ENCODE peak calls at places on chromosome 15, in five cellular contexts. One of them, this sample, is unnamed.

GRCh38 chr15:66004618-66005262 is 135.4 kb downstream of the RAB11A start:
- DNase-seq in ovary: no peak
- DNase-seq in OCI-LY7: peak
- DNase-seq in lower leg skin: no peak
- DNase-seq in SK-N-SH: no peak
- DNase-seq in this sample: no peak

GRCh38 chr15:77419050-77419835 is 661 bp downstream of the PEAK1 start:
- DNase-seq in lower leg skin: no peak
- DNase-seq in ovary: peak
- DNase-seq in OCI-LY7: no peak
- DNase-seq in SK-N-SH: peak
- DNase-seq in this sample: peak

GRCh38 chr15:45457215-45457614 is 65.3 kb downstream of the SLC30A4 start:
- DNase-seq in SK-N-SH: no peak
- DNase-seq in lower leg skin: no peak
- DNase-seq in OCI-LY7: no peak
- DNase-seq in ovary: no peak
- DNase-seq in this sample: no peak

GRCh38 chr15:66356069-66356358 is 471 bp downstream of the TIPIN start:
- DNase-seq in lower leg skin: no peak
- DNase-seq in OCI-LY7: no peak
- DNase-seq in ovary: no peak
- DNase-seq in SK-N-SH: no peak
- DNase-seq in this sample: peak

GRCh38 chr15:96352594-96353377 is 22.3 kb downstream of the NR2F2 start:
- DNase-seq in OCI-LY7: no peak
- DNase-seq in lower leg skin: no peak
- DNase-seq in ovary: no peak
- DNase-seq in SK-N-SH: no peak
- DNase-seq in this sample: peak

GRCh38 chr15:41562784-41563198 is 3.8 kb downstream of the TYRO3 start:
- DNase-seq in OCI-LY7: no peak
- DNase-seq in ovary: peak
- DNase-seq in SK-N-SH: no peak
- DNase-seq in lower leg skin: no peak
- DNase-seq in this sample: no peak

GRCh38 chr15:100714749-100715342 is 112.5 kb downstream of the ASB7 start:
- DNase-seq in ovary: no peak
- DNase-seq in OCI-LY7: no peak
- DNase-seq in SK-N-SH: no peak
- DNase-seq in lower leg skin: no peak
- DNase-seq in this sample: no peak

GRCh38 chr15:76393614-76394013 is 57.0 kb downstream of the ISL2 start:
- DNase-seq in OCI-LY7: no peak
- DNase-seq in ovary: peak
- DNase-seq in lower leg skin: no peak
- DNase-seq in SK-N-SH: peak
- DNase-seq in this sample: peak

GRCh38 chr15:86317379-86317745 is 237.7 kb downstream of the AGBL1 start:
- DNase-seq in OCI-LY7: no peak
- DNase-seq in ovary: no peak
- DNase-seq in SK-N-SH: no peak
- DNase-seq in lower leg skin: no peak
- DNase-seq in this sample: no peak

GRCh38 chr15:59190291-59190690 is 16.4 kb upstream of the LDHAL6B start:
- DNase-seq in OCI-LY7: no peak
- DNase-seq in ovary: no peak
- DNase-seq in lower leg skin: no peak
- DNase-seq in SK-N-SH: no peak
- DNase-seq in this sample: no peak

GRCh38 chr15:98561169-98561941 is 87.0 kb upstream of the IGF1R start:
- DNase-seq in OCI-LY7: no peak
- DNase-seq in lower leg skin: no peak
- DNase-seq in ovary: no peak
- DNase-seq in SK-N-SH: no peak
- DNase-seq in this sample: no peak

GRCh38 chr15:78880242-78880533 is 7.5 kb downstream of the MORF4L1 start:
- DNase-seq in SK-N-SH: no peak
- DNase-seq in lower leg skin: no peak
- DNase-seq in ovary: no peak
- DNase-seq in OCI-LY7: no peak
- DNase-seq in this sample: no peak

GRCh38 chr15:100711479-100712130 is 109.2 kb downstream of the ASB7 start:
- DNase-seq in OCI-LY7: no peak
- DNase-seq in lower leg skin: no peak
- DNase-seq in ovary: no peak
- DNase-seq in SK-N-SH: no peak
- DNase-seq in this sample: peak

GRCh38 chr15:71567173-71567572 is 243.2 kb upstream of the NR2E3 start:
- DNase-seq in SK-N-SH: no peak
- DNase-seq in lower leg skin: no peak
- DNase-seq in OCI-LY7: no peak
- DNase-seq in ovary: no peak
- DNase-seq in this sample: no peak

GRCh38 chr15:40266828-40267304 is 16.0 kb downstream of the ANKRD63 start:
- DNase-seq in OCI-LY7: no peak
- DNase-seq in ovary: peak
- DNase-seq in SK-N-SH: no peak
- DNase-seq in lower leg skin: peak
- DNase-seq in this sample: peak

GRCh38 chr15:35693286-35693685 is 147.3 kb upstream of the DPH6 start:
- DNase-seq in SK-N-SH: no peak
- DNase-seq in lower leg skin: no peak
- DNase-seq in OCI-LY7: no peak
- DNase-seq in ovary: no peak
- DNase-seq in this sample: no peak

GRCh38 chr15:36208868-36209582 is 370.4 kb upstream of the CDIN1 start:
- DNase-seq in SK-N-SH: no peak
- DNase-seq in ovary: no peak
- DNase-seq in lower leg skin: no peak
- DNase-seq in OCI-LY7: no peak
- DNase-seq in this sample: no peak

GRCh38 chr15:58448906-58449305 is 17.1 kb downstream of the LIPC start:
- DNase-seq in SK-N-SH: no peak
- DNase-seq in OCI-LY7: no peak
- DNase-seq in ovary: no peak
- DNase-seq in lower leg skin: no peak
- DNase-seq in this sample: no peak

GRCh38 chr15:56964182-56964581 is 45.7 kb downstream of the TCF12 start:
- DNase-seq in lower leg skin: no peak
- DNase-seq in OCI-LY7: no peak
- DNase-seq in SK-N-SH: no peak
- DNase-seq in ovary: no peak
- DNase-seq in this sample: no peak

GRCh38 chr15:88275804-88276203 is 19.3 kb upstream of the NTRK3 start:
- DNase-seq in OCI-LY7: no peak
- DNase-seq in ovary: no peak
- DNase-seq in lower leg skin: no peak
- DNase-seq in SK-N-SH: no peak
- DNase-seq in this sample: no peak

GRCh38 chr15:53102483-53102882 is 312.3 kb upstream of the ONECUT1 start:
- DNase-seq in lower leg skin: no peak
- DNase-seq in SK-N-SH: no peak
- DNase-seq in OCI-LY7: no peak
- DNase-seq in ovary: no peak
- DNase-seq in this sample: no peak

GRCh38 chr15:77406846-77407245 is 13.1 kb downstream of the PEAK1 start:
- DNase-seq in SK-N-SH: no peak
- DNase-seq in OCI-LY7: no peak
- DNase-seq in ovary: no peak
- DNase-seq in lower leg skin: no peak
- DNase-seq in this sample: no peak

GRCh38 chr15:72593838-72594237 is 60.7 kb upstream of the GOLGA6B start:
- DNase-seq in ovary: no peak
- DNase-seq in SK-N-SH: no peak
- DNase-seq in lower leg skin: no peak
- DNase-seq in OCI-LY7: no peak
- DNase-seq in this sample: no peak

GRCh38 chr15:70426065-70426821 is 328.5 kb upstream of the TLE3 start:
- DNase-seq in OCI-LY7: no peak
- DNase-seq in lower leg skin: no peak
- DNase-seq in SK-N-SH: no peak
- DNase-seq in ovary: no peak
- DNase-seq in this sample: peak

GRCh38 chr15:68051109-68051508 is 3.0 kb upstream of the PIAS1 start:
- DNase-seq in SK-N-SH: no peak
- DNase-seq in ovary: no peak
- DNase-seq in lower leg skin: no peak
- DNase-seq in OCI-LY7: no peak
- DNase-seq in this sample: no peak

GRCh38 chr15:44397869-44398268 is 29.6 kb upstream of the CTDSPL2 start:
- DNase-seq in ovary: no peak
- DNase-seq in SK-N-SH: no peak
- DNase-seq in OCI-LY7: no peak
- DNase-seq in lower leg skin: no peak
- DNase-seq in this sample: no peak

GRCh38 chr15:60798821-60799220 is 319.9 kb upstream of the ICE2 start:
- DNase-seq in OCI-LY7: no peak
- DNase-seq in ovary: no peak
- DNase-seq in SK-N-SH: no peak
- DNase-seq in lower leg skin: no peak
- DNase-seq in this sample: peak

GRCh38 chr15:48693474-48693873 is 48.0 kb upstream of the FBN1 start:
- DNase-seq in lower leg skin: no peak
- DNase-seq in OCI-LY7: no peak
- DNase-seq in SK-N-SH: no peak
- DNase-seq in ovary: no peak
- DNase-seq in this sample: peak

GRCh38 chr15:52678036-52678467 is 1.1 kb downstream of the ATOSA start:
- DNase-seq in OCI-LY7: peak
- DNase-seq in lower leg skin: peak
- DNase-seq in SK-N-SH: peak
- DNase-seq in ovary: peak
- DNase-seq in this sample: peak

GRCh38 chr15:40092416-40093223 is 16.1 kb downstream of the BMF start:
- DNase-seq in SK-N-SH: peak
- DNase-seq in lower leg skin: peak
- DNase-seq in OCI-LY7: no peak
- DNase-seq in ovary: peak
- DNase-seq in this sample: peak

GRCh38 chr15:90174140-90174891 is 26.8 kb upstream of the SEMA4B start:
- DNase-seq in SK-N-SH: peak
- DNase-seq in OCI-LY7: no peak
- DNase-seq in ovary: peak
- DNase-seq in lower leg skin: peak
- DNase-seq in this sample: peak

DNA sequence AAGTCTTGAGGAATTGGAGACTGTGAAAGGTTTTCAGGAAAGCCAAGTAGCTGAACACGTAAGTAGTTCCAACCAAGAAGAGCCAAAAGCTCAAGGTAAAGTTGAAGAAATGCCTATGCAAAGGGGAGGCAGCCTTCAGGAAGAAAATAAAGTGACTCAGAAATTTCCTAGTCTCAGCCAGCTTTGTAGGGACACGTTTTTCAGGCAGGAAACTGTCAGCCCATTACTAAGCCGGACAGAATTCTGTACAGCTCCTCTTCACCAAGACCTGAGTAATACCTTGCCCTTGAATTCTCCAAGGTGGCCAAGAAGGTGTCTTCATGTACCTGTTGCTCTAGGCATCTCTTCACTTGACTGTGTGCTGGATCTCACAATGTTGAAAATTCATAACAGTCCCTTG is 48.6 kb downstream of the CDAN1 start:
- DNase-seq in lower leg skin: no peak
- DNase-seq in SK-N-SH: no peak
- DNase-seq in OCI-LY7: no peak
- DNase-seq in ovary: no peak
- DNase-seq in this sample: no peak
- TF ChIP-seq CTCF in lower leg skin: no peak
- TF ChIP-seq CTCF in SK-N-SH: no peak
- TF ChIP-seq CTCF in OCI-LY7: no peak
- TF ChIP-seq CTCF in ovary: no peak
- TF ChIP-seq CTCF in this sample: no peak

GRCh38 chr15:82414536-82415191 is 15.0 kb upstream of the GOLGA6L9 start:
- DNase-seq in SK-N-SH: no peak
- DNase-seq in lower leg skin: no peak
- DNase-seq in ovary: no peak
- DNase-seq in OCI-LY7: no peak
- DNase-seq in this sample: no peak
- TF ChIP-seq CTCF in SK-N-SH: no peak
- TF ChIP-seq CTCF in lower leg skin: no peak
- TF ChIP-seq CTCF in ovary: no peak
- TF ChIP-seq CTCF in OCI-LY7: no peak
- TF ChIP-seq CTCF in this sample: no peak

GRCh38 chr15:81216411-81216810 is 19.7 kb downstream of the IL16 start:
- DNase-seq in ovary: no peak
- DNase-seq in SK-N-SH: no peak
- DNase-seq in OCI-LY7: no peak
- DNase-seq in lower leg skin: no peak
- DNase-seq in this sample: no peak
- TF ChIP-seq CTCF in ovary: no peak
- TF ChIP-seq CTCF in SK-N-SH: no peak
- TF ChIP-seq CTCF in OCI-LY7: no peak
- TF ChIP-seq CTCF in lower leg skin: no peak
- TF ChIP-seq CTCF in this sample: no peak

GRCh38 chr15:74784426-74784825 is 2.5 kb downstream of the CSK start:
- DNase-seq in OCI-LY7: peak
- DNase-seq in SK-N-SH: no peak
- DNase-seq in ovary: no peak
- DNase-seq in lower leg skin: no peak
- DNase-seq in this sample: no peak
- TF ChIP-seq CTCF in OCI-LY7: peak
- TF ChIP-seq CTCF in SK-N-SH: peak
- TF ChIP-seq CTCF in ovary: no peak
- TF ChIP-seq CTCF in lower leg skin: no peak
- TF ChIP-seq CTCF in this sample: no peak

DNA sequence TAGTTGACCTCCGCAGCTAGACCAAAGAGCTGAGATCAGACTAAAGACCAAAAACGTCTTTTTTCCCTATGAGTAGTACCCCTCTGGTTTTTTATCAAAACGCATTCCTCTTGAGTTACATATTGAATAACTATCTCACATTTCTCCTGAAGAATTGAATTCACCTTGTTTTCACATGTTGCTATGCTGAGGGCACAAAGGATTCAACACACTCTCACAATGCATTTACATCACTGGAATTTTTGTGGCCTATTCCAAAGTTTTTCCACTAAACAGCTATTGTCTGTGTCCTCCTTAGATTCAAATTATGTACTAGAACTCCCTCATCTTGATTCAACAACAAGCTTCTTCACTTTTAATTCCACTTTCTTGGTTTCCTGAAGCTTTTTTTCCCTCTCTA is 112.5 kb downstream of the RSL24D1 start:
- DNase-seq in lower leg skin: no peak
- DNase-seq in OCI-LY7: no peak
- DNase-seq in ovary: no peak
- DNase-seq in SK-N-SH: no peak
- DNase-seq in this sample: no peak
- TF ChIP-seq CTCF in lower leg skin: no peak
- TF ChIP-seq CTCF in OCI-LY7: no peak
- TF ChIP-seq CTCF in ovary: no peak
- TF ChIP-seq CTCF in SK-N-SH: no peak
- TF ChIP-seq CTCF in this sample: no peak